ENCODE peak calls at places on chromosomes 3 and 15, in four cellular contexts. One of them, this sample, is unnamed.

GRCh38 chr15:41429003-41429890 is 12.4 kb downstream of the RTF1 start:
- DNase-seq in sigmoid colon: peak; percentile 13
- DNase-seq in fibroblast of lung: peak; percentile 9
- DNase-seq in SK-N-SH: no peak
- DNase-seq in this sample: peak; percentile 66

GRCh38 chr3:141455603-141456327 is 31.1 kb upstream of the RASA2 start:
- DNase-seq in sigmoid colon: no peak
- DNase-seq in fibroblast of lung: no peak
- DNase-seq in SK-N-SH: no peak
- DNase-seq in this sample: no peak

GRCh38 chr3:58537412-58538301 is 667 bp upstream of the ACOX2 start:
- DNase-seq in sigmoid colon: no peak
- DNase-seq in fibroblast of lung: no peak
- DNase-seq in SK-N-SH: no peak
- DNase-seq in this sample: no peak

GRCh38 chr3:41961061-41961749 is 698 bp downstream of the ULK4 start:
- DNase-seq in sigmoid colon: peak; percentile 78
- DNase-seq in fibroblast of lung: peak; percentile 75
- DNase-seq in SK-N-SH: peak; percentile 74
- DNase-seq in this sample: peak; percentile 31

GRCh38 chr15:65660927-65661326 is 39.2 kb downstream of the SLC24A1 start:
- DNase-seq in sigmoid colon: no peak
- DNase-seq in fibroblast of lung: no peak
- DNase-seq in SK-N-SH: no peak
- DNase-seq in this sample: no peak

GRCh38 chr3:69204315-69204957 is 82.0 kb upstream of the LMOD3 start:
- DNase-seq in sigmoid colon: no peak
- DNase-seq in fibroblast of lung: peak; percentile 24
- DNase-seq in SK-N-SH: no peak
- DNase-seq in this sample: peak; percentile 42

GRCh38 chr3:157856078-157856939 is 249.9 kb downstream of the SHOX2 start:
- DNase-seq in sigmoid colon: no peak
- DNase-seq in fibroblast of lung: peak; percentile 13
- DNase-seq in SK-N-SH: no peak
- DNase-seq in this sample: no peak

GRCh38 chr15:65723786-65724354 is 68.2 kb downstream of the DENND4A start:
- DNase-seq in sigmoid colon: no peak
- DNase-seq in fibroblast of lung: no peak
- DNase-seq in SK-N-SH: no peak
- DNase-seq in this sample: no peak

GRCh38 chr15:68990755-68991500 is 23.6 kb upstream of the NOX5 start:
- DNase-seq in sigmoid colon: no peak
- DNase-seq in fibroblast of lung: no peak
- DNase-seq in SK-N-SH: no peak
- DNase-seq in this sample: no peak

GRCh38 chr3:30578479-30578878 is 27.9 kb upstream of the TGFBR2 start:
- DNase-seq in sigmoid colon: peak; percentile 77
- DNase-seq in fibroblast of lung: peak; percentile 97
- DNase-seq in SK-N-SH: no peak
- DNase-seq in this sample: no peak

GRCh38 chr3:14203521-14204079 is 25.0 kb downstream of the LSM3 start:
- DNase-seq in sigmoid colon: peak; percentile 83
- DNase-seq in fibroblast of lung: peak; percentile 75
- DNase-seq in SK-N-SH: peak; percentile 70
- DNase-seq in this sample: peak; percentile 72

GRCh38 chr15:39114690-39115378 is 466.0 kb upstream of the THBS1 start:
- DNase-seq in sigmoid colon: no peak
- DNase-seq in fibroblast of lung: no peak
- DNase-seq in SK-N-SH: no peak
- DNase-seq in this sample: no peak

GRCh38 chr3:11826628-11827265 is 19.9 kb downstream of the TAMM41 start:
- DNase-seq in sigmoid colon: no peak
- DNase-seq in fibroblast of lung: peak; percentile 65
- DNase-seq in SK-N-SH: no peak
- DNase-seq in this sample: no peak

GRCh38 chr15:28889346-28889745 is 3.6 kb downstream of the APBA2 start:
- DNase-seq in sigmoid colon: no peak
- DNase-seq in fibroblast of lung: no peak
- DNase-seq in SK-N-SH: no peak
- DNase-seq in this sample: no peak

GRCh38 chr15:64017082-64017588 is 29.1 kb downstream of the DAPK2 start:
- DNase-seq in sigmoid colon: no peak
- DNase-seq in fibroblast of lung: peak; percentile 74
- DNase-seq in SK-N-SH: no peak
- DNase-seq in this sample: no peak

GRCh38 chr15:39919740-39920509 is at the start of gene GPR176:
- DNase-seq in sigmoid colon: peak; percentile 69
- DNase-seq in fibroblast of lung: peak; percentile 85
- DNase-seq in SK-N-SH: peak; percentile 87
- DNase-seq in this sample: peak; percentile 46

GRCh38 chr3:10666621-10667020 is 149.4 kb upstream of the SLC6A11 start:
- DNase-seq in sigmoid colon: no peak
- DNase-seq in fibroblast of lung: no peak
- DNase-seq in SK-N-SH: peak; percentile 49
- DNase-seq in this sample: no peak

GRCh38 chr15:71743861-71744382 is 66.4 kb upstream of the NR2E3 start:
- DNase-seq in sigmoid colon: no peak
- DNase-seq in fibroblast of lung: peak; percentile 28
- DNase-seq in SK-N-SH: peak; percentile 69
- DNase-seq in this sample: peak; percentile 70

GRCh38 chr15:48695088-48695834 is 49.8 kb upstream of the FBN1 start:
- DNase-seq in sigmoid colon: no peak
- DNase-seq in fibroblast of lung: peak; percentile 98
- DNase-seq in SK-N-SH: no peak
- DNase-seq in this sample: no peak

GRCh38 chr3:40782086-40782721 is 257.4 kb downstream of the ZNF621 start:
- DNase-seq in sigmoid colon: no peak
- DNase-seq in fibroblast of lung: no peak
- DNase-seq in SK-N-SH: no peak
- DNase-seq in this sample: no peak

GRCh38 chr3:187016639-187017345 is 86.5 kb downstream of the ST6GAL1 start:
- DNase-seq in sigmoid colon: no peak
- DNase-seq in fibroblast of lung: peak; percentile 15
- DNase-seq in SK-N-SH: no peak
- DNase-seq in this sample: peak; percentile 36

GRCh38 chr15:58562135-58562534 is 130.3 kb downstream of the LIPC start:
- DNase-seq in sigmoid colon: no peak
- DNase-seq in fibroblast of lung: no peak
- DNase-seq in SK-N-SH: no peak
- DNase-seq in this sample: no peak

GRCh38 chr15:88003928-88004327 is 252.6 kb downstream of the NTRK3 start:
- DNase-seq in sigmoid colon: no peak
- DNase-seq in fibroblast of lung: no peak
- DNase-seq in SK-N-SH: no peak
- DNase-seq in this sample: no peak

GRCh38 chr3:183116051-183116614 is 16.8 kb upstream of the MCCC1 start:
- DNase-seq in sigmoid colon: no peak
- DNase-seq in fibroblast of lung: no peak
- DNase-seq in SK-N-SH: peak; percentile 85
- DNase-seq in this sample: peak; percentile 93

GRCh38 chr3:59480486-59480995 is 430.7 kb upstream of the CFAP20DC start:
- DNase-seq in sigmoid colon: no peak
- DNase-seq in fibroblast of lung: peak; percentile 74
- DNase-seq in SK-N-SH: no peak
- DNase-seq in this sample: peak; percentile 26

GRCh38 chr3:123660900-123661299 is 76.0 kb upstream of the HACD2 start:
- DNase-seq in sigmoid colon: peak; percentile 98
- DNase-seq in fibroblast of lung: peak; percentile 100
- DNase-seq in SK-N-SH: peak; percentile 75
- DNase-seq in this sample: no peak

GRCh38 chr3:157335677-157336076 is 101.0 kb upstream of the PTX3 start:
- DNase-seq in sigmoid colon: no peak
- DNase-seq in fibroblast of lung: peak; percentile 86
- DNase-seq in SK-N-SH: no peak
- DNase-seq in this sample: no peak

GRCh38 chr3:21462151-21462550 is 288.9 kb downstream of the ZNF385D start:
- DNase-seq in sigmoid colon: no peak
- DNase-seq in fibroblast of lung: peak; percentile 61
- DNase-seq in SK-N-SH: no peak
- DNase-seq in this sample: no peak

GRCh38 chr15:22227961-22228762 is 147.8 kb downstream of the OR4M2 start:
- DNase-seq in sigmoid colon: no peak
- DNase-seq in fibroblast of lung: no peak
- DNase-seq in SK-N-SH: no peak
- DNase-seq in this sample: no peak

GRCh38 chr3:148466143-148466542 is 231.6 kb upstream of the AGTR1 start:
- DNase-seq in sigmoid colon: no peak
- DNase-seq in fibroblast of lung: peak; percentile 84
- DNase-seq in SK-N-SH: no peak
- DNase-seq in this sample: no peak

GRCh38 chr3:135034881-135035440 is 239.9 kb downstream of the EPHB1 start:
- DNase-seq in sigmoid colon: no peak
- DNase-seq in fibroblast of lung: no peak
- DNase-seq in SK-N-SH: no peak
- DNase-seq in this sample: no peak

GRCh38 chr15:34621675-34622074 is 38.2 kb upstream of the GOLGA8B start:
- DNase-seq in sigmoid colon: no peak
- DNase-seq in fibroblast of lung: peak; percentile 44
- DNase-seq in SK-N-SH: peak; percentile 14
- DNase-seq in this sample: no peak

GRCh38 chr3:188578579-188579363 is 424.8 kb downstream of the LPP start:
- DNase-seq in sigmoid colon: peak; percentile 90
- DNase-seq in fibroblast of lung: peak; percentile 96
- DNase-seq in SK-N-SH: no peak
- DNase-seq in this sample: no peak

GRCh38 chr3:164539215-164539614 is 539.1 kb downstream of the SI start:
- DNase-seq in sigmoid colon: no peak
- DNase-seq in fibroblast of lung: no peak
- DNase-seq in SK-N-SH: no peak
- DNase-seq in this sample: no peak

GRCh38 chr3:67605377-67605776 is 49.0 kb downstream of the SUCLG2 start:
- DNase-seq in sigmoid colon: no peak
- DNase-seq in fibroblast of lung: peak; percentile 83
- DNase-seq in SK-N-SH: no peak
- DNase-seq in this sample: no peak
- TF ChIP-seq CTCF in sigmoid colon: no peak
- TF ChIP-seq CTCF in fibroblast of lung: peak; percentile 56
- TF ChIP-seq CTCF in SK-N-SH: peak; percentile 57
- TF ChIP-seq CTCF in this sample: no peak

GRCh38 chr15:98803228-98804056 is 155.1 kb downstream of the IGF1R start:
- DNase-seq in sigmoid colon: no peak
- DNase-seq in fibroblast of lung: peak; percentile 80
- DNase-seq in SK-N-SH: no peak
- DNase-seq in this sample: no peak

GRCh38 chr15:98804057-98804380 is 155.7 kb downstream of the IGF1R start:
- DNase-seq in sigmoid colon: no peak
- DNase-seq in fibroblast of lung: no peak
- DNase-seq in SK-N-SH: no peak
- DNase-seq in this sample: no peak

GRCh38 chr15:98807262-98807661 is 158.9 kb downstream of the IGF1R start:
- DNase-seq in sigmoid colon: no peak
- DNase-seq in fibroblast of lung: peak; percentile 80
- DNase-seq in SK-N-SH: no peak
- DNase-seq in this sample: no peak

GRCh38 chr15:98806275-98806895 is 158.0 kb downstream of the IGF1R start:
- DNase-seq in sigmoid colon: no peak
- DNase-seq in fibroblast of lung: no peak
- DNase-seq in SK-N-SH: no peak
- DNase-seq in this sample: no peak

DNA sequence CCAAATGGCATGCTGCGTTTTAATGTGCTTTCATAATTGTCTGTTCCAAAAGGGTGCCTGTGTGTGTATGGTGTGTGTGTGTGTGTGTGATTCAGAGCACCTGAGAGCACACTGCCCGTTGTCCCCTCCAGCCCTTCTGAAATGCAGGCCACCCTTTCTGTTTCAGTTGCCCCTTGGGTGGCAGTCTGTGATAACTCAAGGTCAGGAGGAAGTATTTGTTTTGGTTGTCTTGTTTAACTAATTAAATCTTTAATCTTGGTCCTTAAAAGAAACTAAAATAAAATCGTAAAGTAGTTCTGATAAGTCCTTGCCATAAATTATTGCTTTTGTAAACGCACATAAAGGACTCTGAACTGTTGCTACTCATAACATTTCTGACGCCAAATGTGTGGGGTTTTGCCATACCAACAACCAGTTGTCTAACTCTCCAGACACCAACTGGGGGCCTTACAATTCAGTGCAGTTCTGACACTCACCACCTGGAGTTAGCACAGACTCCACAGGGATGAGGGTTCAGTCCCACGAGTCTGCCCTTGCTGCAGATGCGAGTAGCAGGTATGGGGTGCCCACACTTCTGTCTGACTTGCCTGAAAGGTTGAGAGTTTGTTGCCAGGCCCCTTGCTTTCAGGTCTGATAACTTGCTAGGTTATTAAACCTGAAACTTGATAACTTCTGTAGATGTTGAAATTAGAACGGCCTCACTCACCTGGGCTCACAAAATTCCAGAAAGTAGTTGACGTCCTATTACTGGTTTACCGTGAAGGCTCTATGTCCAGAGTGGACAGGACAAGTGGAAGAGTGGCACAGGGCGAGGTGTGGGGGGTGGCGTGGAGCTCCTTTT is 157.3 kb downstream of the IGF1R start:
- DNase-seq in sigmoid colon: no peak
- DNase-seq in fibroblast of lung: no peak
- DNase-seq in SK-N-SH: peak; percentile 27
- DNase-seq in this sample: no peak
- TF ChIP-seq CTCF in sigmoid colon: no peak
- TF ChIP-seq CTCF in fibroblast of lung: no peak
- TF ChIP-seq CTCF in SK-N-SH: peak; percentile 21
- TF ChIP-seq CTCF in this sample: no peak

DNA sequence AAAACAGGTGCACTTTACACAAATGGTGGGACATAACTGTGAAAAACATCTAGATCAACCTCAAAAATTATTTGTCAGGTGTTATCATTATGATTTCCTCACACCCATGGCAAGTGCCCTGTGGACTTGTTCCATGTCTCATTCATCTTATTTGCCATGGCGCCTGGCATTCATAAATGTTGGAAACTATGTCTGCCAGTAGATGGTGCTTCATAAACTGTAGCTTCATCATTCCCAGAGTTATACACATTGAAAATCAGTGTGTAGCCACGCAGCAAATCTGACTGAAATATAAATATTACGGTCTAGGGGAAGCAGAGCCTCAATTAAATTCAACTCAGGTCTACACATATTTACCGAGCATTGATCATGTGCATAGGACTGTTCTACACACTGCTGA is 90.7 kb downstream of the IMPG2 start:
- DNase-seq in sigmoid colon: no peak
- DNase-seq in fibroblast of lung: no peak
- DNase-seq in SK-N-SH: no peak
- DNase-seq in this sample: no peak
- TF ChIP-seq CTCF in sigmoid colon: no peak
- TF ChIP-seq CTCF in fibroblast of lung: no peak
- TF ChIP-seq CTCF in SK-N-SH: peak; percentile 27
- TF ChIP-seq CTCF in this sample: no peak

DNA sequence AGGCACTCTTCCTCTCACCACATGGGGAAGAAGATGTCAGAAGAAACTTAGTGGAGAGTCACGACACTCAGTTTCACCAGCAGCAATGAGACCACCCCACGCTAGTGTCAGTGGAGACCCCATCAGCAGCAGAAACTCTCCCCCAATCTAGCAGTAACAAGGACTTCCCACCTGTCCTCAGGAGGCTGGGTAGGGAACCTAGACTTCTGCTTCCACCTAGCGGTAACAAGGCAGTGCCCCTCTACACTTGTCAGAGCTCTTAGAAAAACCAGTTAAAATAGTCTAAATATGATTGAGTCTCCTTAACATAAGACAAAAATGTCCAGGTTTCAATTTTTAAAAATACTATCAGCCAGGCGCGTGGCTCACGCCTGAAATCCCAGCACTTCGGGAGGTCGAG is 57.3 kb downstream of the TRAT1 start:
- DNase-seq in sigmoid colon: no peak
- DNase-seq in fibroblast of lung: no peak
- DNase-seq in SK-N-SH: no peak
- DNase-seq in this sample: no peak
- TF ChIP-seq CTCF in sigmoid colon: no peak
- TF ChIP-seq CTCF in fibroblast of lung: no peak
- TF ChIP-seq CTCF in SK-N-SH: no peak
- TF ChIP-seq CTCF in this sample: peak; percentile 33

This sample was measured in GM13977.